ENCODE peak calls at places on chromosomes 5 and 9, in nine cellular contexts. One of them, this sample, is unnamed.

GRCh38 chr9:137451976-137452760 is 7.0 kb downstream of the NSMF start:
- DNase-seq in PC-3: no peak
- DNase-seq in GM23248: no peak
- DNase-seq in fibroblast of lung: no peak
- DNase-seq in stomach: no peak
- DNase-seq in brain microvascular endothelial cell: no peak
- DNase-seq in endothelial cell: no peak
- DNase-seq in GM10248: no peak
- DNase-seq in DND-41: no peak
- DNase-seq in this sample: no peak

GRCh38 chr5:172411423-172412111 is 42.8 kb downstream of the SH3PXD2B start:
- DNase-seq in DND-41: peak
- DNase-seq in PC-3: no peak
- DNase-seq in stomach: no peak
- DNase-seq in GM23248: peak
- DNase-seq in GM10248: no peak
- DNase-seq in brain microvascular endothelial cell: no peak
- DNase-seq in fibroblast of lung: peak
- DNase-seq in endothelial cell: no peak
- DNase-seq in this sample: no peak

GRCh38 chr9:2014696-2015580 is at the start of gene SMARCA2:
- DNase-seq in stomach: peak
- DNase-seq in GM10248: peak
- DNase-seq in fibroblast of lung: peak
- DNase-seq in GM23248: peak
- DNase-seq in endothelial cell: peak
- DNase-seq in DND-41: peak
- DNase-seq in brain microvascular endothelial cell: peak
- DNase-seq in PC-3: peak
- DNase-seq in this sample: peak

GRCh38 chr5:34571380-34572041 is 84.6 kb upstream of the RAI14 start:
- DNase-seq in fibroblast of lung: peak
- DNase-seq in PC-3: no peak
- DNase-seq in GM10248: no peak
- DNase-seq in DND-41: no peak
- DNase-seq in brain microvascular endothelial cell: peak
- DNase-seq in GM23248: peak
- DNase-seq in endothelial cell: no peak
- DNase-seq in stomach: no peak
- DNase-seq in this sample: no peak

GRCh38 chr5:23450187-23450586 is 57.2 kb upstream of the PRDM9 start:
- DNase-seq in stomach: no peak
- DNase-seq in DND-41: no peak
- DNase-seq in PC-3: no peak
- DNase-seq in GM23248: no peak
- DNase-seq in GM10248: no peak
- DNase-seq in endothelial cell: no peak
- DNase-seq in fibroblast of lung: no peak
- DNase-seq in brain microvascular endothelial cell: no peak
- DNase-seq in this sample: no peak

GRCh38 chr9:111961011-111961410 is 64.4 kb downstream of the UGCG start:
- DNase-seq in GM23248: peak
- DNase-seq in endothelial cell: no peak
- DNase-seq in GM10248: no peak
- DNase-seq in PC-3: peak
- DNase-seq in stomach: no peak
- DNase-seq in fibroblast of lung: peak
- DNase-seq in brain microvascular endothelial cell: peak
- DNase-seq in DND-41: no peak
- DNase-seq in this sample: no peak

GRCh38 chr9:115262477-115262876 is 144.5 kb upstream of the TNC start:
- DNase-seq in GM10248: no peak
- DNase-seq in GM23248: peak
- DNase-seq in DND-41: peak
- DNase-seq in stomach: peak
- DNase-seq in PC-3: peak
- DNase-seq in endothelial cell: no peak
- DNase-seq in fibroblast of lung: peak
- DNase-seq in brain microvascular endothelial cell: peak
- DNase-seq in this sample: no peak

GRCh38 chr5:163571755-163572154 is 66.3 kb downstream of the MAT2B start:
- DNase-seq in GM10248: no peak
- DNase-seq in GM23248: peak
- DNase-seq in stomach: no peak
- DNase-seq in DND-41: no peak
- DNase-seq in endothelial cell: no peak
- DNase-seq in brain microvascular endothelial cell: peak
- DNase-seq in fibroblast of lung: peak
- DNase-seq in PC-3: peak
- DNase-seq in this sample: no peak

GRCh38 chr5:65078331-65078730 is 309.6 kb downstream of the CWC27 start:
- DNase-seq in GM10248: no peak
- DNase-seq in GM23248: no peak
- DNase-seq in brain microvascular endothelial cell: peak
- DNase-seq in fibroblast of lung: no peak
- DNase-seq in stomach: no peak
- DNase-seq in PC-3: no peak
- DNase-seq in DND-41: no peak
- DNase-seq in endothelial cell: no peak
- DNase-seq in this sample: peak

GRCh38 chr5:131151216-131151615 is 13.8 kb downstream of the HINT1 start:
- DNase-seq in GM10248: no peak
- DNase-seq in brain microvascular endothelial cell: no peak
- DNase-seq in fibroblast of lung: no peak
- DNase-seq in stomach: no peak
- DNase-seq in endothelial cell: no peak
- DNase-seq in DND-41: no peak
- DNase-seq in GM23248: no peak
- DNase-seq in PC-3: no peak
- DNase-seq in this sample: no peak

GRCh38 chr5:103910002-103910401 is 347.4 kb upstream of the NUDT12 start:
- DNase-seq in GM10248: no peak
- DNase-seq in stomach: no peak
- DNase-seq in brain microvascular endothelial cell: no peak
- DNase-seq in endothelial cell: no peak
- DNase-seq in fibroblast of lung: no peak
- DNase-seq in PC-3: no peak
- DNase-seq in DND-41: no peak
- DNase-seq in GM23248: no peak
- DNase-seq in this sample: no peak

GRCh38 chr9:21873540-21874221 is 71.2 kb downstream of the MTAP start:
- DNase-seq in stomach: no peak
- DNase-seq in fibroblast of lung: peak
- DNase-seq in brain microvascular endothelial cell: peak
- DNase-seq in GM23248: peak
- DNase-seq in DND-41: no peak
- DNase-seq in GM10248: no peak
- DNase-seq in PC-3: peak
- DNase-seq in endothelial cell: no peak
- DNase-seq in this sample: no peak

GRCh38 chr9:95373069-95373681 is 55.7 kb upstream of the FANCC start:
- DNase-seq in endothelial cell: no peak
- DNase-seq in GM10248: no peak
- DNase-seq in brain microvascular endothelial cell: no peak
- DNase-seq in DND-41: peak
- DNase-seq in stomach: no peak
- DNase-seq in PC-3: peak
- DNase-seq in fibroblast of lung: no peak
- DNase-seq in GM23248: no peak
- DNase-seq in this sample: no peak

GRCh38 chr5:126104341-126104740 is 318.9 kb upstream of the GRAMD2B start:
- DNase-seq in DND-41: no peak
- DNase-seq in GM10248: no peak
- DNase-seq in stomach: no peak
- DNase-seq in PC-3: no peak
- DNase-seq in brain microvascular endothelial cell: no peak
- DNase-seq in GM23248: no peak
- DNase-seq in endothelial cell: no peak
- DNase-seq in fibroblast of lung: no peak
- DNase-seq in this sample: no peak

GRCh38 chr5:168702511-168702910 is 123.3 kb upstream of the PANK3 start:
- DNase-seq in GM23248: no peak
- DNase-seq in PC-3: no peak
- DNase-seq in DND-41: no peak
- DNase-seq in stomach: no peak
- DNase-seq in brain microvascular endothelial cell: no peak
- DNase-seq in fibroblast of lung: no peak
- DNase-seq in endothelial cell: no peak
- DNase-seq in GM10248: no peak
- DNase-seq in this sample: no peak

This sample was measured in K562.